ENCODE peak calls at places on chromosomes 16 and 17, in four cellular contexts. B, X, G and K are unnamed samples. For H3K36me3, the result is how much of the 10 kb centered on the place peaks cover.

GRCh38 chr16:17258848-17259713 is 211.7 kb downstream of the XYLT1 start:
- DNase-seq in B (peak), X (no peak), G (no peak), K (no peak)

GRCh38 chr17:55527520-55528118 is 16.4 kb upstream of the SMIM36 start:
- DNase-seq in B (peak), X (no peak), G (peak), K (peak)

GRCh38 chr17:48144976-48145798 is 37.6 kb downstream of the SNX11 start:
- DNase-seq in B (no peak), X (no peak), G (no peak), K (no peak)

GRCh38 chr17:55777471-55777971 is 26.7 kb downstream of the PCTP start:
- DNase-seq in B (no peak), X (no peak), G (no peak), K (no peak)

GRCh38 chr17:7336240-7337175 is at the start of gene ACAP1:
- DNase-seq in B (peak), X (peak), G (no peak), K (no peak)

GRCh38 chr17:40427002-40427491 is 9.4 kb upstream of the TOP2A start:
- DNase-seq in B (no peak), X (peak), G (no peak), K (no peak)

GRCh38 chr17:57861000-57861736 is 11.3 kb upstream of the MRPS23 start:
- DNase-seq in B (peak), X (peak), G (peak), K (peak)

GRCh38 chr16:87956771-87957279 is 5.6 kb downstream of the BANP start:
- DNase-seq in B (peak), X (no peak), G (no peak), K (no peak)

GRCh38 chr17:78583091-78583490 is 5.9 kb upstream of the DNAH17 start:
- DNase-seq in B (peak), X (no peak), G (no peak), K (no peak)

GRCh38 chr16:89545044-89545830 is 15.2 kb upstream of the RPL13 start:
- DNase-seq in B (no peak), X (no peak), G (no peak), K (no peak)
- H3K36me3 ChIP-seq in B (under half), X (under half), G (under half), K (under half)

DNA sequence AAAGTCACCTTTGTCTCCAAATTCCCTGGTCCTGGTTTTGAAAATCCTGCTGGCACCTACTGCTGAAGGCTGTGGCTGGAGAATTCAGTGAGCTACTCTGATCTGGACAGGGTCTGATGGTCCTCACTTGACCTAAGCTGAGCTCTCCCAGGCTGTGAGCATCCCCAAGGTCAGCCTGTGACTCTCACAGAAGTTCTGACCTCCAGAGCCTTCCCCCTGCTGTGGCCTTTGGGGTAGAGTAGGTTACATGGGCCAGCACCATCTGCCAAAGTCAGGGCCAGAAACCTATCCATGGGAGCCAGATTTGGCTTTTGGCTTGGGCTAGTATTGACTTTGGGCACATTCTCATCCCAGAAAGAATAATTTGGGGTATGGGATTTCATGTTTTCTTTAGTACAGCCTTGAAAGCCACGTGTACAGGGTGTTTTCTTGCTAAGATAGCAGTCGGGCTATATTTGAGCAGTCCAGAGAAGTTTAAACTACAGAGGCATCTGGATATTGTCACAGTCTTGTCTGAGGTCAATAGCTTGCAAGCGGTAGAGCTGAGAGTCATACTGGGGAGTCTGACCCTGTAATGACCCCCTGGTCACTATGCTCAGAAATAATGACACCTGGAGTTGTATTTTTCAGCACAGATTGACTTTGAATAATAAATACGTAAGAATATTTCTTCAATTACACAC is 6.2 kb upstream of the AGRP start:
- DNase-seq in B (peak), X (no peak), G (peak), K (no peak)
- H3K4me3 ChIP-seq in B (peak), X (no peak), G (no peak), K (no peak)

DNA sequence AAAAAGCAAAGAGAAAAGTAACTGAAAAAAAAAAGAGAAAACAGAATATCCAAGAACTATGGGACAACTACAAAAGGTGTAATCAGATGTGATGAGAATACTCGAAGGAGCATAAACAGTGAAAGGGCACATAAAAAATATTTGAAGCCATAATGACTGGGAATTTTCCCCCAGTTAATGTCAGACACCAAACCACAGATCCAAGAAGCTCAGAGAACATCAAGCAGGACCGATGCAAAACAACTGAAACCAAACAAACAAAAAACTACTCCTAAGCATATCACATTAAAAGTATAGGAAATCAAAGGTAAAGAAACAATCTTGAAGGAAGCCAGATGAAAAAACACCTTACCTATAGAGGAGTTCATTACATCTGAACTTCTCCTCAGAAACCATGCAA is 27.6 kb upstream of the IRX5 start:
- DNase-seq in B (no peak), X (no peak), G (no peak), K (no peak)
- H3K36me3 ChIP-seq in B (under half), X (under half), G (under half), K (under half)

DNA sequence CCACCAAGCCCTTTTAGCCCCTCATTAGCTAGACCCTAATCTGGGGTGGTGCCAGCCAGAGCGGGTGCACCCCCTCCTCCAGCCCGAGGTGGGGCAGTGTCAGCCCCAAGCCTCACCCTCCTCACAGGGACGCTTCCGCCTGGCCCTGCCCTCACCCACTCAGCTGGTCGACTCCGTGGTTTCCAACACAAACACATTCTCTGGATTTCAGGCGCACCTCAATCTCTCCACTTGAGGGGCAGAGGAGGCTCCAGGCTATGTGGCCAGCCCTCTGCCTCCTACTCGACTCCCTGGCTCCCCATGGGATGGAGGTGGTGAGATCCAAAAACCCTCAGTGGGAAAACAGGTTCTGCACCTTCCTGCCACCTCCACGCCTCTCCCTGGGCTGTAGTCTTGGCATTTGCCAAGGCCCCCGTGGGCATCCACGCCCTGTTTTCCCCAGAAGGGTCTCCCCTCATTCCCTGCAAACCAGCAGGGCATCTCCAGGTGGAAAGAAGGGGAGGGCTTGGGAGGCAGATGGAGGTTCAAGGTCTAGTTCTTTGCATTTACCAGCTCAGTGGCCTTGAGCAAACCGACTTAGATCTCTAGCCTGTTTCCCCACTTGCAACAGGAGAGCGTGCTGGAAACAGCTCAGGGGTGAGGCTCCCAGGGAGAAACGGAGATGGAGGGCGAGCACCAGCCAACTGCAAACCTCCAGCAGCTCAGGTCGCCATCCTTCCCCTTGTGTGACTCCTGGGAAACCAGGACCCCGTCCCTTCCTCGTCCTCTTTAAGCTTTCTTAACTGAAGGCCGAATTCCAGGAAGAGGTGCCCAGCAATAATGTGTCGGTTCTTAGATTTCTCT is 1.7 kb downstream of the EMP2 start:
- DNase-seq in B (no peak), X (no peak), G (no peak), K (no peak)
- H3K4me3 ChIP-seq in B (no peak), X (no peak), G (no peak), K (peak)

GRCh38 chr16:16042076-16042475 is 92.7 kb downstream of the ABCC1 start:
- DNase-seq in B (no peak), X (no peak), G (peak), K (peak)
- H3K36me3 ChIP-seq in B (half or more), X (under half), G (under half), K (half or more)